ENCODE peak calls at places on chromosomes 2 and 18, in eight cellular contexts. One of them, this sample, is unnamed.

GRCh38 chr2:147133273-147133901 is 711.4 kb upstream of the ACVR2A start:
- DNase-seq in uterus: no peak
- DNase-seq in CD8-positive, alpha-beta memory T cell: no peak
- DNase-seq in mammary epithelial cell: no peak
- DNase-seq in aorta: no peak
- DNase-seq in neuronal stem cell: no peak
- DNase-seq in thoracic aorta: no peak
- DNase-seq in WERI-Rb-1: no peak
- DNase-seq in this sample: no peak

GRCh38 chr18:38241736-38242135 is 676.1 kb upstream of the CELF4 start:
- DNase-seq in uterus: no peak
- DNase-seq in CD8-positive, alpha-beta memory T cell: no peak
- DNase-seq in WERI-Rb-1: no peak
- DNase-seq in thoracic aorta: no peak
- DNase-seq in neuronal stem cell: no peak
- DNase-seq in aorta: no peak
- DNase-seq in mammary epithelial cell: peak; percentile 92
- DNase-seq in this sample: no peak

GRCh38 chr2:227219312-227220105 is 55.1 kb downstream of the COL4A3 start:
- DNase-seq in CD8-positive, alpha-beta memory T cell: no peak
- DNase-seq in thoracic aorta: no peak
- DNase-seq in neuronal stem cell: no peak
- DNase-seq in aorta: no peak
- DNase-seq in mammary epithelial cell: no peak
- DNase-seq in uterus: no peak
- DNase-seq in WERI-Rb-1: no peak
- DNase-seq in this sample: no peak

GRCh38 chr2:219886615-219887014 is 259.2 kb downstream of the SLC4A3 start:
- DNase-seq in thoracic aorta: no peak
- DNase-seq in aorta: no peak
- DNase-seq in mammary epithelial cell: peak; percentile 56
- DNase-seq in CD8-positive, alpha-beta memory T cell: no peak
- DNase-seq in WERI-Rb-1: no peak
- DNase-seq in neuronal stem cell: no peak
- DNase-seq in uterus: no peak
- DNase-seq in this sample: no peak

GRCh38 chr2:105627530-105627929 is 117.2 kb upstream of the NCK2 start:
- DNase-seq in uterus: no peak
- DNase-seq in aorta: no peak
- DNase-seq in CD8-positive, alpha-beta memory T cell: no peak
- DNase-seq in mammary epithelial cell: no peak
- DNase-seq in WERI-Rb-1: no peak
- DNase-seq in thoracic aorta: no peak
- DNase-seq in neuronal stem cell: no peak
- DNase-seq in this sample: no peak

GRCh38 chr2:148994341-148994740 is 44.2 kb upstream of the LYPD6B start:
- DNase-seq in CD8-positive, alpha-beta memory T cell: no peak
- DNase-seq in thoracic aorta: no peak
- DNase-seq in neuronal stem cell: no peak
- DNase-seq in uterus: no peak
- DNase-seq in mammary epithelial cell: no peak
- DNase-seq in aorta: no peak
- DNase-seq in WERI-Rb-1: no peak
- DNase-seq in this sample: no peak

GRCh38 chr2:80476535-80477117 is 172.1 kb upstream of the LRRTM1 start:
- DNase-seq in uterus: no peak
- DNase-seq in WERI-Rb-1: no peak
- DNase-seq in CD8-positive, alpha-beta memory T cell: no peak
- DNase-seq in mammary epithelial cell: no peak
- DNase-seq in thoracic aorta: no peak
- DNase-seq in aorta: no peak
- DNase-seq in neuronal stem cell: no peak
- DNase-seq in this sample: no peak

GRCh38 chr2:95004702-95005101 is 20.8 kb upstream of the MAL start:
- DNase-seq in WERI-Rb-1: no peak
- DNase-seq in mammary epithelial cell: no peak
- DNase-seq in uterus: no peak
- DNase-seq in thoracic aorta: no peak
- DNase-seq in neuronal stem cell: no peak
- DNase-seq in aorta: no peak
- DNase-seq in CD8-positive, alpha-beta memory T cell: no peak
- DNase-seq in this sample: peak; percentile 34

GRCh38 chr18:48801728-48802542 is 148.8 kb downstream of the SMAD7 start:
- DNase-seq in thoracic aorta: no peak
- DNase-seq in WERI-Rb-1: peak; percentile 6
- DNase-seq in uterus: peak; percentile 3
- DNase-seq in neuronal stem cell: no peak
- DNase-seq in aorta: peak; percentile 19
- DNase-seq in CD8-positive, alpha-beta memory T cell: no peak
- DNase-seq in mammary epithelial cell: no peak
- DNase-seq in this sample: peak; percentile 54

GRCh38 chr2:223597071-223597470 is 5.1 kb downstream of the SCG2 start:
- DNase-seq in WERI-Rb-1: no peak
- DNase-seq in mammary epithelial cell: no peak
- DNase-seq in CD8-positive, alpha-beta memory T cell: no peak
- DNase-seq in aorta: no peak
- DNase-seq in thoracic aorta: no peak
- DNase-seq in uterus: no peak
- DNase-seq in neuronal stem cell: no peak
- DNase-seq in this sample: no peak

GRCh38 chr2:131130298-131130596 is 25.1 kb downstream of the PLEKHB2 start:
- DNase-seq in CD8-positive, alpha-beta memory T cell: no peak
- DNase-seq in mammary epithelial cell: no peak
- DNase-seq in WERI-Rb-1: no peak
- DNase-seq in uterus: no peak
- DNase-seq in thoracic aorta: no peak
- DNase-seq in aorta: no peak
- DNase-seq in neuronal stem cell: no peak
- DNase-seq in this sample: no peak

GRCh38 chr18:62287753-62288668 is 37.1 kb upstream of the TNFRSF11A start:
- DNase-seq in WERI-Rb-1: no peak
- DNase-seq in CD8-positive, alpha-beta memory T cell: no peak
- DNase-seq in neuronal stem cell: no peak
- DNase-seq in uterus: no peak
- DNase-seq in mammary epithelial cell: no peak
- DNase-seq in thoracic aorta: no peak
- DNase-seq in aorta: no peak
- DNase-seq in this sample: no peak

GRCh38 chr18:74702951-74703350 is 105.3 kb downstream of the ZNF407 start:
- DNase-seq in WERI-Rb-1: no peak
- DNase-seq in aorta: no peak
- DNase-seq in neuronal stem cell: no peak
- DNase-seq in mammary epithelial cell: peak; percentile 52
- DNase-seq in CD8-positive, alpha-beta memory T cell: no peak
- DNase-seq in uterus: no peak
- DNase-seq in thoracic aorta: no peak
- DNase-seq in this sample: no peak

GRCh38 chr2:40760071-40760666 is 308.3 kb upstream of the SLC8A1 start:
- DNase-seq in aorta: peak; percentile 40
- DNase-seq in uterus: peak; percentile 18
- DNase-seq in neuronal stem cell: peak; percentile 17
- DNase-seq in CD8-positive, alpha-beta memory T cell: no peak
- DNase-seq in mammary epithelial cell: peak; percentile 39
- DNase-seq in WERI-Rb-1: peak; percentile 65
- DNase-seq in thoracic aorta: no peak
- DNase-seq in this sample: no peak

DNA sequence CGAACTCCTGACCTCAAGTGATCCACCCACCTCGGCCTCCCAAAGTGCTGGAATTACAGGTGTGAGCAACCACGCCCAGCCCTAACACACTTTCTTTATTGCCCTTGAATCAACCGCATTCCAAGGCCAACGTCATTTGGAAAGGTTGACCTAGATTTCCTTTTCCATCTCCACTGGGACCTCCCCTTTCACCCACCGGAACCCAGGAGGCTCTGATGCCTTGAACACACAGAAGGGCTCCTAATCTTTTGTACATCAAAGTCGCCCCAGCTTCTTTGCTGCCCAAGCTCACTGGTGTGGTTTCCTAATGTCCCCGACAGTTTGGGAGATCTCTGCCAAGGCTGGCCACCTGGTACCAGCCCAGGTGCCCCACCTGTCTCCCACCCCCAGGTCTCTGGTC is 46.2 kb upstream of the CAB39 start:
- DNase-seq in uterus: no peak
- DNase-seq in WERI-Rb-1: no peak
- DNase-seq in CD8-positive, alpha-beta memory T cell: no peak
- DNase-seq in neuronal stem cell: no peak
- DNase-seq in aorta: no peak
- DNase-seq in thoracic aorta: no peak
- DNase-seq in mammary epithelial cell: no peak
- DNase-seq in this sample: no peak
- H3K27ac ChIP-seq in uterus: no peak overlapping the region
- H3K27ac ChIP-seq in WERI-Rb-1: no peak overlapping the region
- H3K27ac ChIP-seq in CD8-positive, alpha-beta memory T cell: peak overlapping the region; percentile 35
- H3K27ac ChIP-seq in neuronal stem cell: no peak overlapping the region
- H3K27ac ChIP-seq in aorta: no peak overlapping the region
- H3K27ac ChIP-seq in thoracic aorta: no peak overlapping the region
- H3K27ac ChIP-seq in mammary epithelial cell: peak overlapping the region; percentile 71
- H3K27ac ChIP-seq in this sample: peak overlapping the region; percentile 47

DNA sequence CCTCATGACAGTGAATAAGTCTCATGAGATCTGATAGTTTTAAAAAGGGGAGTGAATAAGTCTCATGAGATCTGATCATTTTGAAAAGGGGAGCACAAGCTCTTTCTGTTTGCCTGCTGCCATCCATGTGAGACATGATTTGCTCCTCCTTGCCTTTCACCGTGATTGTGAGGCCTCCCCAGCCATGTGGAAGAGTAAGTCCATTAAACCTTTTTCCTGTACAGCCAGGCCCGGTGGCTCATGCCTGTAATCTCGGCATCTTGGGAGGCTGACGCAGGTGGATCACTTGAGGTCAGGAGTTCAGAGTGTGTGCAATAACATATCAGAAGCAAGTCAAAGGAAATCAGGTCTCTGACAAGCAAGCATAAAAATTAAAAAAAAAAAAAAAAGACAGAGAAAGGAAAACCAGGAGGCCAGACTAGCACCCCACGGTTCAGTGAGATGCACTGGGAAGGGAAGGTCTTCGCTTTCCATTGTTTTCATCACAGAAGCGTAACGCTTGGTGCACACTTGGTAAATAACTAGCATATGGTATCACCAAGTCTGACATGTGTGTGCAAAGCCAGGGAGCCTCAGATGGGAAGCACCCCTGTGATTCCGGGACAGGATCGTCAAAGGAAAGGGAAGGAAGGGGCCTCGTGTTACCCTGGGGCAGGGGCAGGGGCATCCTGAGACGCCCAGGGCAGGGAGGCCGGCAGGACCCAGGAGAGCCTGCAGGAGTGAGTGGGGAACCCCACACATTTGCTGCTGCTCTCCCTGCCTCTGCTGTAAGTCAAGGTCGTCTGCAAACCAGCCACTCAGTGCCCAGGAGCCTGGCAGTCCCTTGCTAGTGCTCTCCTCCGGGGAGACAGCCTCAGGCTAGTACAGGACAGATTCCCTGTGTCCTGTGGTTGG is 192.8 kb downstream of the NDUFA10 start:
- DNase-seq in mammary epithelial cell: no peak
- DNase-seq in WERI-Rb-1: no peak
- DNase-seq in CD8-positive, alpha-beta memory T cell: no peak
- DNase-seq in uterus: peak; percentile 4
- DNase-seq in neuronal stem cell: no peak
- DNase-seq in thoracic aorta: no peak
- DNase-seq in aorta: no peak
- DNase-seq in this sample: peak; percentile 43
- H3K9me3 ChIP-seq in mammary epithelial cell: peaks cover 21% of the 10 kb centered on the region
- H3K9me3 ChIP-seq in WERI-Rb-1: no peaks in the 10 kb centered on the region
- H3K9me3 ChIP-seq in CD8-positive, alpha-beta memory T cell: no peaks in the 10 kb centered on the region
- H3K9me3 ChIP-seq in uterus: no peaks in the 10 kb centered on the region
- H3K9me3 ChIP-seq in neuronal stem cell: peaks cover 2% of the 10 kb centered on the region
- H3K9me3 ChIP-seq in thoracic aorta: no peaks in the 10 kb centered on the region
- H3K9me3 ChIP-seq in aorta: no peaks in the 10 kb centered on the region
- H3K9me3 ChIP-seq in this sample: no peaks in the 10 kb centered on the region

DNA sequence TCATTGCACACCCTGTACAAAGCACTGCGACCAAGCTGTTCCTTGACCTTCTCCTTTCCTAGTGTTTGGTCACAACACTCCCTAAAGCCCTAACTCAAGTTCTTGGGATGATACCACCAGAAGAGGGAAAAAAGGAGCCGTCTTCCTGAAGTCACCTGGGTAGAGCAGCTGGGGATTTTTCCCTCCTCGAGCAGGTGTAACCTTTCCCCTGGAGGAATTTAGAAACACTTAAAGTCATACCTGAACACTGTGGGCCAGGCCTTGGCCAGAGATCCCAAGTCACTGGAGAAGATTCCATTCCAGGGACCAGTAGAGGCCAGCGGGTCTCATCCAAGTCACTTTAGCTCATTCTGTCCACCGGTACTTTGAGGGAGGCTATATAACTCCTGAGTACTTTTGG is 13.2 kb downstream of the EPAS1 start:
- DNase-seq in mammary epithelial cell: no peak
- DNase-seq in neuronal stem cell: no peak
- DNase-seq in WERI-Rb-1: no peak
- DNase-seq in aorta: no peak
- DNase-seq in CD8-positive, alpha-beta memory T cell: no peak
- DNase-seq in thoracic aorta: no peak
- DNase-seq in uterus: no peak
- DNase-seq in this sample: no peak
- H3K27ac ChIP-seq in mammary epithelial cell: peak overlapping the region; percentile 52
- H3K27ac ChIP-seq in neuronal stem cell: no peak overlapping the region
- H3K27ac ChIP-seq in WERI-Rb-1: no peak overlapping the region
- H3K27ac ChIP-seq in aorta: peak overlapping the region; percentile 73
- H3K27ac ChIP-seq in CD8-positive, alpha-beta memory T cell: no peak overlapping the region
- H3K27ac ChIP-seq in thoracic aorta: peak overlapping the region; percentile 97
- H3K27ac ChIP-seq in uterus: no peak overlapping the region
- H3K27ac ChIP-seq in this sample: peak overlapping the region; percentile 76

GRCh38 chr18:79068946-79069791 is at the start of gene ATP9B:
- DNase-seq in thoracic aorta: peak; percentile 94
- DNase-seq in aorta: peak; percentile 97
- DNase-seq in WERI-Rb-1: peak; percentile 97
- DNase-seq in mammary epithelial cell: peak; percentile 98
- DNase-seq in uterus: peak; percentile 99
- DNase-seq in neuronal stem cell: peak; percentile 97
- DNase-seq in CD8-positive, alpha-beta memory T cell: peak; percentile 100
- DNase-seq in this sample: peak; percentile 98
- H3K9me3 ChIP-seq in thoracic aorta: no peaks in the 10 kb centered on the region
- H3K9me3 ChIP-seq in aorta: no peaks in the 10 kb centered on the region
- H3K9me3 ChIP-seq in WERI-Rb-1: peaks cover 29% of the 10 kb centered on the region
- H3K9me3 ChIP-seq in mammary epithelial cell: no peaks in the 10 kb centered on the region
- H3K9me3 ChIP-seq in uterus: no peaks in the 10 kb centered on the region
- H3K9me3 ChIP-seq in neuronal stem cell: peaks cover 15% of the 10 kb centered on the region
- H3K9me3 ChIP-seq in CD8-positive, alpha-beta memory T cell: no peaks in the 10 kb centered on the region
- H3K9me3 ChIP-seq in this sample: no peaks in the 10 kb centered on the region

GRCh38 chr2:30229596-30229995 is 1.7 kb upstream of the LBH start:
- DNase-seq in uterus: no peak
- DNase-seq in mammary epithelial cell: no peak
- DNase-seq in neuronal stem cell: no peak
- DNase-seq in thoracic aorta: no peak
- DNase-seq in aorta: no peak
- DNase-seq in WERI-Rb-1: no peak
- DNase-seq in CD8-positive, alpha-beta memory T cell: no peak
- DNase-seq in this sample: no peak
- H3K27ac ChIP-seq in uterus: peak overlapping the region; percentile 99
- H3K27ac ChIP-seq in mammary epithelial cell: no peak overlapping the region
- H3K27ac ChIP-seq in neuronal stem cell: no peak overlapping the region
- H3K27ac ChIP-seq in thoracic aorta: no peak overlapping the region
- H3K27ac ChIP-seq in aorta: no peak overlapping the region
- H3K27ac ChIP-seq in WERI-Rb-1: no peak overlapping the region
- H3K27ac ChIP-seq in CD8-positive, alpha-beta memory T cell: no peak overlapping the region
- H3K27ac ChIP-seq in this sample: no peak overlapping the region